ENCODE peak calls at places on chromosomes 13 and 19, in ten cellular contexts. O, W, J, P, F, E, L, S, Q and U are unnamed samples. For H3K36me3, the result is how much of the 10 kb centered on the place peaks cover.

GRCh38 chr19:43526884-43527859 is at the start of gene ETHE1:
- DNase-seq in O (no peak), W (peak), J (peak), P (peak), F (peak), E (peak), L (peak), S (peak), Q (peak), U (peak)

GRCh38 chr19:58570770-58571574 is 2.2 kb downstream of the MZF1 start:
- DNase-seq in O (no peak), W (peak), J (no peak), P (peak), F (no peak), E (no peak), L (no peak), S (no peak), Q (no peak), U (no peak)

GRCh38 chr13:40087021-40088002 is 431.9 kb downstream of the COG6 start:
- DNase-seq in O (no peak), W (peak), J (peak), P (no peak), F (no peak), E (no peak), L (no peak), S (no peak), Q (no peak), U (no peak)

GRCh38 chr13:68987585-68987984 is 1120.0 kb upstream of the ATXN8OS start:
- DNase-seq in O (no peak), W (no peak), J (no peak), P (no peak), F (no peak), E (no peak), L (no peak), S (no peak), Q (no peak), U (no peak)

GRCh38 chr19:52397310-52398090 is at the start of gene ZNF528:
- DNase-seq in O (peak), W (peak), J (peak), P (peak), F (peak), E (peak), L (no peak), S (peak), Q (peak), U (peak)

GRCh38 chr13:49502954-49503353 is 7.2 kb downstream of the PHF11 start:
- DNase-seq in O (no peak), W (no peak), J (no peak), P (no peak), F (no peak), E (no peak), L (no peak), S (peak), Q (no peak), U (no peak)

GRCh38 chr13:41678842-41679241 is 221.5 kb downstream of the RGCC start:
- DNase-seq in O (no peak), W (no peak), J (no peak), P (no peak), F (no peak), E (no peak), L (no peak), S (no peak), Q (no peak), U (no peak)

GRCh38 chr13:110965038-110965754 is 50.3 kb upstream of the ANKRD10 start:
- DNase-seq in O (peak), W (no peak), J (no peak), P (no peak), F (no peak), E (no peak), L (no peak), S (peak), Q (no peak), U (no peak)

GRCh38 chr13:102220681-102221228 is 181.1 kb downstream of the FGF14 start:
- DNase-seq in O (no peak), W (no peak), J (no peak), P (no peak), F (no peak), E (no peak), L (no peak), S (no peak), Q (no peak), U (no peak)

GRCh38 chr19:48571378-48572162 is 19.6 kb downstream of the SULT2B1 start:
- DNase-seq in O (no peak), W (no peak), J (peak), P (no peak), F (peak), E (no peak), L (no peak), S (no peak), Q (no peak), U (no peak)

GRCh38 chr13:31115616-31116015 is 46.1 kb downstream of the HSPH1 start:
- DNase-seq in O (no peak), W (no peak), J (no peak), P (no peak), F (no peak), E (no peak), L (no peak), S (no peak), Q (no peak), U (no peak)

GRCh38 chr13:76937416-76937815 is 10.9 kb upstream of the ACOD1 start:
- DNase-seq in O (no peak), W (no peak), J (no peak), P (no peak), F (no peak), E (no peak), L (no peak), S (peak), Q (no peak), U (no peak)

GRCh38 chr13:94330552-94331071 is 148.9 kb downstream of the DCT start:
- DNase-seq in O (no peak), W (no peak), J (no peak), P (no peak), F (no peak), E (no peak), L (no peak), S (no peak), Q (no peak), U (peak)

GRCh38 chr13:99225078-99225477 is 24.4 kb downstream of the UBAC2 start:
- DNase-seq in O (no peak), W (no peak), J (no peak), P (no peak), F (no peak), E (no peak), L (no peak), S (no peak), Q (no peak), U (no peak)

GRCh38 chr19:57302020-57302465 is 18.2 kb upstream of the ZNF543 start:
- DNase-seq in O (no peak), W (no peak), J (peak), P (peak), F (no peak), E (no peak), L (no peak), S (peak), Q (peak), U (no peak)

GRCh38 chr19:6572217-6572616 is 18.7 kb downstream of the CD70 start:
- DNase-seq in O (no peak), W (no peak), J (no peak), P (peak), F (no peak), E (peak), L (no peak), S (no peak), Q (peak), U (no peak)

DNA sequence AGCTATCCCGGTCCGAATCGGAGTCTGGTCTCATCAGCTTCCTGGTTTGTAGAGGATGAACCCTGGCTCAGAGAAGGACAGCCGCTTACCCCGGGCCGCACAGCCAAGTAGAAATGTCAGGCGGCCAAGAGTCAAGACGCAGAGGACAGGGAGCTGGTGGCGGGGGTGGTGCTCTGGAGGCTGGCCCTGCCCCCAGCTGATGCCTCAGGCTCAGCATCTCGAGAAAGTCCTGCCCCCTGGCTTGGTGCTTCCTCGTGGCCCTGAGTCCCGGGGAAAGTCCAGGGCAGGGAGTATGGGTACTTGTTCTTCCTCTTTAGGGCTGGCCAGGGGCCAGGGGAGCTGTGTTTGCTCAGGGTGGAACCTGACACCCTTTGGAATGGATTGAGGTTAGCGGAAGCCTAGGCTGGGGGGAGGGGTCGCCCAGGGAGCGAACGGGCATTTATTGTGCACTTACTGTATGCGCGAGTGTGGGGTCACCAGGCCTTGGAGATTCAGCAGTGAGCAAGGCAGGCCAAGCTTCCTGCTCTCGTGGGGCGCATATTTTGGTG is 2.2 kb downstream of the TJP3 start:
- DNase-seq in O (no peak), W (peak), J (peak), P (peak), F (peak), E (peak), L (no peak), S (peak), Q (peak), U (no peak)
- H3K36me3 ChIP-seq in O (under half), W (under half), J (under half), P (under half), F (under half), E (under half), L (under half), S (under half), Q (under half), U (under half)

DNA sequence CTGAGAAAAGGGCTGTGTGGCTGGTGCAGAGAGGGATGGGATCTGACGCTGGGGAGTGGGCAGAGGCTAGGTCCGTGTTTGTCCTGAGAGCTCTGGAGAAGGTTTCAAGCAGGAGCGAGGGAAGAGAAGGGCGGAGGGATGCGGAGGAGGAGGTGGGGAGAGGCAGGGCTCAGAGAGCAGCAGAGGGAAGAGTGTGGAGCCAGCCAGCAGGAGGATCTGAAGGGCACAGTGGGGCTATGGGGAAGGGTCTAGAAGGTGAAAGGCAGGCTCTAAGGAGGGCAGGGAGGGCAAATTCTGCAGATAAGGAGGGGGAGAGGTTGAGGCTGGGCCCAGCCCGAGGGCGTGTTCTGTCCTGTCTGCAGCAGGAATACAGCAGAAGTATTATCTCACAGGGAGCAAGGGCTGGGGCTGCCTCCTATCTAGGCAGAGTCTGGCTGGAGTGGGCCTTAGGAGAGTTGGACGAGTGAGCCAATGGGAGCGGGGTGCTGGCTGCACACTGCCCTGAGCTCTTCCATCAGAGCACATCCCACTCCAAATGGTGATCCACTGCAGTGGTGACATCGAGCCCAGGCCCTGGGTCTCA is 6.1 kb downstream of the AP2A1 start:
- DNase-seq in O (no peak), W (no peak), J (no peak), P (no peak), F (no peak), E (no peak), L (no peak), S (no peak), Q (no peak), U (no peak)
- H3K36me3 ChIP-seq in O (under half), W (under half), J (under half), P (under half), F (under half), E (under half), L (under half), S (under half), Q (under half), U (under half)

GRCh38 chr19:19632661-19633060 is 4.6 kb upstream of the LPAR2 start:
- DNase-seq in O (no peak), W (no peak), J (no peak), P (no peak), F (no peak), E (no peak), L (no peak), S (no peak), Q (no peak), U (no peak)

GRCh38 chr19:19630426-19630825 is 2.4 kb upstream of the LPAR2 start:
- DNase-seq in O (no peak), W (no peak), J (no peak), P (no peak), F (no peak), E (no peak), L (no peak), S (no peak), Q (no peak), U (peak)

GRCh38 chr19:19628499-19629134 is 597 bp upstream of the LPAR2 start:
- DNase-seq in O (no peak), W (peak), J (peak), P (no peak), F (peak), E (no peak), L (no peak), S (peak), Q (no peak), U (peak)

GRCh38 chr19:19627716-19628498 is at the start of gene LPAR2:
- DNase-seq in O (no peak), W (peak), J (peak), P (no peak), F (peak), E (no peak), L (peak), S (peak), Q (peak), U (peak)

DNA sequence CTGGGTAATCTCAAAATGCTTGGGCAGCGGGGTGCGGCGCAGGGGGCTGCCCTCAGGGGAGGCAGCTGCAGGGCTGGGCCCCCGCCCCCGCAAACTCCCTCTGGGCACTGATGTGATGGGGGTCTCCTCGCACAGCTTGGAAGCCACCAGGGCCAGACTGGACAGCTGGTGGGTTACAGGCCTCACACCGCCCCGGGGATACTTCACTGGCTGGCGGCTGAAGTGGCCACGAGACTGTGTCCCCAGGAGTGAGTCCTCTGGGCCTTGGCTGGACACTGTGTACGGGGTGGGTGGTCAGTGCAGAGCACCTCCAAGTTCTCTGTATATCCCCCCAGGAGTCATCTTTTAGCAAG is 2.0 kb upstream of the LPAR2 start:
- DNase-seq in O (no peak), W (no peak), J (no peak), P (no peak), F (no peak), E (no peak), L (no peak), S (no peak), Q (no peak), U (no peak)
- H3K36me3 ChIP-seq in O (under half), W (under half), J (under half), P (under half), F (half or more), E (under half), L (under half), S (under half), Q (under half), U (under half)

GRCh38 chr19:3054265-3054971 is 7.9 kb downstream of the TLE5 start:
- DNase-seq in O (no peak), W (no peak), J (no peak), P (no peak), F (no peak), E (no peak), L (no peak), S (no peak), Q (no peak), U (no peak)

GRCh38 chr19:3054972-3055740 is 7.1 kb downstream of the TLE5 start:
- DNase-seq in O (no peak), W (no peak), J (no peak), P (no peak), F (no peak), E (no peak), L (no peak), S (no peak), Q (no peak), U (no peak)

GRCh38 chr19:3055741-3056453 is 6.4 kb downstream of the TLE5 start:
- DNase-seq in O (no peak), W (peak), J (peak), P (no peak), F (peak), E (no peak), L (no peak), S (no peak), Q (peak), U (no peak)

GRCh38 chr19:3053218-3053621 is 9.1 kb downstream of the TLE5 start:
- DNase-seq in O (no peak), W (no peak), J (no peak), P (no peak), F (no peak), E (no peak), L (no peak), S (no peak), Q (no peak), U (no peak)

DNA sequence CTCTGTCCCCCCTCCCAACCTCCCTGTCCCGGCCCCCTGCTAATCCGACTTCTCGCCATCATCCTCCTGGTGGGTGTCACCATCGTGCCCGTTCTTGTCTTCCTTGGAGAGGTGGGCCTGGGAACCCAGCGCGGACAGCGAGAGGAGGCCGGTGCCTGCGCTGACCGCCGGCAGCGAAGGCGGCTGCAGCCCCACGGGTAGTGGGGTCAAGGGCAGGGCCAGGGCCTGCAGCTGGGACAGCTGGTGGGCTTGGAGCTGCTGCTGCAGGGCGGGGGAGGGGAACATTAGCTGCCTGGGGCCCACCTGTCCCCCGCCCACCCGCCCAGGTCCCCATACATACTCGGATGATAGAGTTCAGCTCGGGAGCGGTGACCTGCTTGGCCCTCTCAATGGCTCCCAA is 8.5 kb downstream of the TLE5 start:
- DNase-seq in O (no peak), W (no peak), J (no peak), P (no peak), F (no peak), E (no peak), L (no peak), S (no peak), Q (no peak), U (no peak)
- H3K36me3 ChIP-seq in O (under half), W (under half), J (under half), P (under half), F (half or more), E (under half), L (under half), S (under half), Q (under half), U (under half)

GRCh38 chr19:15115762-15116615 is 8.8 kb downstream of the SYDE1 start:
- DNase-seq in O (no peak), W (no peak), J (no peak), P (no peak), F (no peak), E (no peak), L (no peak), S (no peak), Q (no peak), U (no peak)

GRCh38 chr19:15113245-15114152 is 6.3 kb downstream of the SYDE1 start:
- DNase-seq in O (no peak), W (no peak), J (no peak), P (no peak), F (no peak), E (no peak), L (no peak), S (no peak), Q (peak), U (no peak)

GRCh38 chr19:15114153-15114540 is 6.9 kb downstream of the SYDE1 start:
- DNase-seq in O (no peak), W (no peak), J (no peak), P (peak), F (no peak), E (no peak), L (no peak), S (peak), Q (no peak), U (no peak)

GRCh38 chr19:15116856-15117255 is 9.7 kb downstream of the SYDE1 start:
- DNase-seq in O (no peak), W (no peak), J (no peak), P (no peak), F (no peak), E (no peak), L (no peak), S (no peak), Q (no peak), U (no peak)

DNA sequence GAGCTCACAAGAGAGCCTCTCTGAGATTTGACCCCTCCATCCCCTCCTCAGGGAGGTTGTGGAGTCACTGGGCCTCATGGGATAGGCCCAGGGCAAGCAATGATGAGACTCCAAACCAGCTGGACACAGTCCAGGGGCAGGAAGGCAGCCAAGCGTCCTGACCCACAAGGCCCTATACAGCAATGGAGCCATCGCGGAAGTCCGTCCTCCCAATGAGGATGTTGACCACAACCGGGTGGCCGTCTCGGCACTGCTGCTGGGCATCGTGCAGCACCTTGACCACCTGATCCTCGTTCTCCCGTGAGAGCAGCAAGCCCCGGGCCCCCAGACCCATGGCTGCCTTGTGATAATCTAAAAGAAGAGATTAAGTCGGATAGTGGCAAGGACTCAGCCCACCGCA is 7.9 kb downstream of the SYDE1 start:
- DNase-seq in O (no peak), W (no peak), J (no peak), P (peak), F (peak), E (peak), L (no peak), S (peak), Q (peak), U (no peak)
- H3K36me3 ChIP-seq in O (under half), W (under half), J (under half), P (half or more), F (half or more), E (under half), L (under half), S (half or more), Q (under half), U (under half)

DNA sequence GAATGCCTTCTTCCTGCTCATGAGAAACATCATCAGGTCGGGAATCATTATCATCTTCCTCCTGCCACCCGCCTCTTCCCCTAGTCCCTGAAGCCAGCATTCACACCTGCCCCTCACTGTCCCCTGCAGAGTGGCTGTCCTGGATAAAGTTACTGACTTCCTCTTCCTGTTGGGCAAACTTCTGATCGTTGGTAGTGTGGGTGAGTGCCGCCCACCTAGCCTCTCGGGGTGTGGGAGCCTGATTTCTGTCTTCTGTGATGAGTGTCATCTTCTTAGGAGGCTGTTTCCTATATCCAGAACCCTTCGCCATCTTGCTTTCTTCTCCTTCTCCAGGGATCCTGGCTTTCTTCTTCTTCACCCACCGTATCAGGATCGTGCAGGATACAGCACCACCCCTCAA is 12.5 kb downstream of the SLC44A2 start:
- DNase-seq in O (no peak), W (no peak), J (no peak), P (no peak), F (no peak), E (no peak), L (no peak), S (no peak), Q (no peak), U (no peak)
- H3K36me3 ChIP-seq in O (under half), W (under half), J (under half), P (half or more), F (half or more), E (under half), L (under half), S (under half), Q (under half), U (half or more)

GRCh38 chr13:19713186-19713965 is 69.4 kb downstream of the PSPC1 start:
- DNase-seq in O (peak), W (no peak), J (no peak), P (no peak), F (no peak), E (no peak), L (no peak), S (peak), Q (no peak), U (no peak)
- H3K36me3 ChIP-seq in O (under half), W (under half), J (under half), P (under half), F (under half), E (under half), L (under half), S (under half), Q (under half), U (under half)